ENCODE peak calls at places on chromosomes 1 and 21, in four cellular contexts. E is HCT116, F is GM12878, A is HepG2. Z is an unnamed sample.

GRCh38 chr1:228935198-228935663 is 200.0 kb downstream of the RHOU start:
- DNase-seq in F (no peak), E (no peak), A (peak; percentile 92), Z (no peak)

GRCh38 chr1:42660907-42661500 is 2.8 kb downstream of the PPIH start:
- DNase-seq in A (no peak), E (no peak), F (no peak), Z (no peak)

GRCh38 chr1:91428182-91428798 is 23.7 kb upstream of the HFM1 start:
- DNase-seq in F (no peak), A (no peak), E (no peak), Z (no peak)

GRCh38 chr1:165900576-165901380 is 73.4 kb downstream of the UCK2 start:
- DNase-seq in E (no peak), F (no peak), A (peak; percentile 83), Z (no peak)

GRCh38 chr1:226436472-226436854 is 28.6 kb upstream of the PARP1 start:
- DNase-seq in E (no peak), F (no peak), A (no peak), Z (no peak)

GRCh38 chr1:24752305-24752704 is 7.1 kb downstream of the CLIC4 start:
- DNase-seq in F (no peak), E (no peak), A (no peak), Z (peak; percentile 14)

GRCh38 chr1:51829058-51829457 is 49.5 kb downstream of the NRDC start:
- DNase-seq in E (no peak), A (no peak), F (no peak), Z (no peak)

GRCh38 chr1:205313681-205314308 is 7.8 kb downstream of the NUAK2 start:
- DNase-seq in F (peak; percentile 48), E (no peak), A (no peak), Z (no peak)

GRCh38 chr21:40053007-40053406 is 185.8 kb downstream of the PCP4 start:
- DNase-seq in F (no peak), A (no peak), E (no peak), Z (no peak)

GRCh38 chr1:172662464-172663109 is 3.7 kb downstream of the FASLG start:
- DNase-seq in F (peak; percentile 55), E (no peak), A (no peak), Z (peak; percentile 22)

GRCh38 chr1:231079166-231079565 is 39.1 kb upstream of the FAM89A start:
- DNase-seq in F (no peak), A (no peak), E (no peak), Z (no peak)

GRCh38 chr1:159939603-159940002 is 5.8 kb downstream of the IGSF9 start:
- DNase-seq in A (no peak), E (no peak), F (no peak), Z (no peak)

GRCh38 chr1:228161381-228161780 is 4.2 kb upstream of the IBA57 start:
- DNase-seq in A (no peak), F (no peak), E (no peak), Z (no peak)

GRCh38 chr1:57966751-57967406 is 543.0 kb upstream of the DAB1 start:
- DNase-seq in A (no peak), E (no peak), F (no peak), Z (no peak)

GRCh38 chr1:24481843-24482610 is 20.6 kb upstream of the RCAN3 start:
- DNase-seq in A (no peak), E (no peak), F (no peak), Z (no peak)

GRCh38 chr1:86502721-86503430 is 34.1 kb downstream of the CLCA1 start:
- DNase-seq in F (no peak), E (no peak), A (peak; percentile 6), Z (no peak)

GRCh38 chr1:25148673-25149300 is 83.5 kb downstream of the SYF2 start:
- DNase-seq in A (peak; percentile 27), E (no peak), F (no peak), Z (no peak)

GRCh38 chr1:1759456-1760344 is 18.6 kb downstream of the NADK start:
- DNase-seq in F (no peak), E (no peak), A (no peak), Z (peak; percentile 18)

GRCh38 chr1:18009729-18010075 is 97.9 kb upstream of the IGSF21 start:
- DNase-seq in E (no peak), A (no peak), F (no peak), Z (no peak)

GRCh38 chr1:39672551-39672947 is 642 bp upstream of the NT5C1A start:
- DNase-seq in A (no peak), E (no peak), F (no peak), Z (peak; percentile 82)

GRCh38 chr1:19750101-19750881 is 49.4 kb downstream of the TMCO4 start:
- DNase-seq in E (no peak), A (no peak), F (no peak), Z (no peak)

GRCh38 chr1:184465489-184466146 is 78.8 kb downstream of the C1orf21 start:
- DNase-seq in E (no peak), F (no peak), A (no peak), Z (peak; percentile 34)

GRCh38 chr21:38804617-38805281 is 980 bp upstream of the ETS2 start:
- DNase-seq in F (no peak), A (no peak), E (peak; percentile 40), Z (peak; percentile 77)

GRCh38 chr1:155003766-155004351 is 1.3 kb downstream of the ZBTB7B start:
- DNase-seq in E (no peak), F (no peak), A (peak; percentile 70), Z (peak; percentile 75)

GRCh38 chr1:183942933-183943693 is 94.4 kb downstream of the COLGALT2 start:
- DNase-seq in F (peak; percentile 34), E (peak; percentile 92), A (no peak), Z (no peak)

GRCh38 chr1:110118636-110119396 is 6.6 kb downstream of the UBL4B start:
- DNase-seq in E (no peak), F (no peak), A (no peak), Z (no peak)

GRCh38 chr1:117371436-117372151 is 4.3 kb downstream of the MAN1A2 start:
- DNase-seq in A (no peak), F (no peak), E (no peak), Z (no peak)

GRCh38 chr1:12637693-12638092 is 6.2 kb upstream of the AADACL4 start:
- DNase-seq in E (no peak), F (no peak), A (no peak), Z (no peak)

GRCh38 chr1:8078176-8078671 is 52.1 kb upstream of the ERRFI1 start:
- DNase-seq in A (peak; percentile 51), E (peak; percentile 84), F (no peak), Z (no peak)

GRCh38 chr1:13585599-13585965 is 1.9 kb downstream of the PDPN start:
- DNase-seq in E (no peak), F (no peak), A (no peak), Z (no peak)

GRCh38 chr1:74205236-74205635 is 7.2 kb downstream of the FPGT start:
- DNase-seq in E (no peak), A (no peak), F (no peak), Z (no peak)

GRCh38 chr1:30034105-30034626 is 689.2 kb downstream of the MATN1 start:
- DNase-seq in F (no peak), E (no peak), A (no peak), Z (no peak)

GRCh38 chr1:53183277-53183990 is 13.2 kb upstream of the CPT2 start:
- DNase-seq in F (no peak), E (no peak), A (peak; percentile 97), Z (peak; percentile 77)

GRCh38 chr1:117589531-117589930 is 16.3 kb upstream of the TENT5C start:
- DNase-seq in A (no peak), E (no peak), F (no peak), Z (no peak)

GRCh38 chr1:231919900-231920299 is 293.3 kb downstream of the DISC1 start:
- DNase-seq in F (no peak), E (no peak), A (no peak), Z (no peak)

GRCh38 chr1:19393051-19393450 is 80.9 kb downstream of the SLC66A1 start:
- DNase-seq in F (no peak), A (no peak), E (no peak), Z (no peak)

GRCh38 chr1:20648438-20648837 is 12.7 kb downstream of the DDOST start:
- DNase-seq in F (no peak), A (no peak), E (no peak), Z (no peak)

GRCh38 chr21:35840197-35840799 is 220.0 kb downstream of the SETD4 start:
- DNase-seq in E (peak; percentile 72), A (peak; percentile 50), F (no peak), Z (peak; percentile 54)

DNA sequence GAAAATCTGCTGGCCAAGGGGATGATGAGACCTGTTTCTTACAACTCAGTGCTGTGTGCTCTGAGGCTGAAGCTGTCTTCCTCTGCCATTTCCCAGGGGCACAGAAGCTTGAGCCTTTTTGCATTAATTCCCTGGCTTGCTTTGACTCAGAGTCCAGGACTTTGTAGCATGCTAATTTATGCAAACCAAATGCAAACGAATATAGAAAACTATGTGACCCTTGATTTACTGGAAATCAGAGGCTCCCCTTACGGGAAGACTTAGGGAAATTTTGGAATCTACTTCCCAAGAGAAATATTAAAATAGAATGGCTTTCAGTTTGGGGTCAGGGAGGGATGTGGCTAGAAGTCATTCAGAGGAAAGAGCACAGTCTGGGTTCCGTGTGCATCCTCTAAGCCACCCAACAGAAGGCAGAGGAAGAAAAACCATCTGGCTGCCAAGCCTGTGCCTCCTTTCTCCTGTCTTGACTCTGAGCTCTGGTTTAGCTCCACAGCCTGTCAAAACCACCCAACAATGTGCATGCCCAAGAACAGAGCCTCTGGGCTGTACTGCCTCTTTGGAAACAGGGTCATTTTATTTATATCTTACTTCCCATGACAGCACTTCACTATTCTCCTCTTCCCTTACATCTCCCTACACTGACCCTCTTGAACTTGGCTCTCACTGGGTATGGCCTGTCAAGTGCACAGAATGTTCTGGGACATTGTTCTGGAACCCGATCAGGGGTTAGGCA is 30.0 kb downstream of the ATF3 start:
- DNase-seq in E (no peak), F (no peak), A (no peak), Z (no peak)
- TF ChIP-seq REST in E (no peak), F (no peak), A (no peak), Z (no peak)

DNA sequence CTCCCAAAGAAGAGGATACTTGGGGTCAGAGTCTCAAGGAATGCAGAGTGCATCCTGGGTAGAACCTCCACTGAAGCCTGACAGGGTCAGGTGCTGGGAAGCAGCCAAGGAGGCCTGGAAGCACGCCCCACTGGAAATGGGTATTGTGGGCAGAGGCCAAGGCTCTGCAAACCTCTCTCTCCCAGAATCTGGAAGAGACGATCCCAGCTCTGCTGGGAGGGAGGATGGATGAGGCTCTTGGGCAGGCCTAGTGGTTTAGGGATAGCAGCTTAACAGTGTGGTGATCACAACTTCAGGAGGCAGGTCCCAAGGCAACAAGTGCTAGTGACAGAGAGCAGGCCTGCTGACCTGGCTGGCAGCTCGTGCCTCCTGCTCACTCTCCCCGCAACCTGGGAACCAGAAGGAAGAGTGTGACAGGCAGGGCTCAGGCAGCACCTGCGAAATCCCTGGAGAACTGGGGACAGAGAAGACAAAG is 641.0 kb downstream of the PLPP3 start:
- DNase-seq in F (no peak), A (no peak), E (no peak), Z (no peak)
- TF ChIP-seq SRF in F (no peak), A (no peak), E (no peak), Z (no peak)

GRCh38 chr1:32765561-32766327 is 51.4 kb downstream of the YARS1 start:
- DNase-seq in E (no peak), F (no peak), A (no peak), Z (no peak)
- TF ChIP-seq REST in E (no peak), F (no peak), A (no peak), Z (no peak)

GRCh38 chr1:161171696-161172095 is 5.5 kb downstream of the PPOX start:
- DNase-seq in F (no peak), E (no peak), A (no peak), Z (no peak)

GRCh38 chr1:161171191-161171590 is 5.0 kb downstream of the PPOX start:
- DNase-seq in A (no peak), F (no peak), E (no peak), Z (peak; percentile 14)

GRCh38 chr1:161173711-161174110 is 3.6 kb downstream of the B4GALT3 start:
- DNase-seq in A (no peak), F (no peak), E (no peak), Z (no peak)

GRCh38 chr1:161172349-161172748 is 5.0 kb downstream of the B4GALT3 start:
- DNase-seq in F (no peak), E (no peak), A (no peak), Z (no peak)

GRCh38 chr1:161172776-161173376 is 4.4 kb downstream of the B4GALT3 start:
- DNase-seq in E (no peak), F (no peak), A (no peak), Z (no peak)
- TF ChIP-seq SRF in E (no peak), F (no peak), A (no peak), Z (no peak)

Z was measured in K562.